ENCODE peak calls at places on chromosomes 16 and 17, in six cellular contexts. Q is GM12878, K is IMR-90, T is K562, A is A549, W is HepG2. J is an unnamed sample.

GRCh38 chr16:87926246-87927194 is 9.8 kb downstream of the CA5A start:
- DNase-seq in Q (no peak), K (no peak), T (no peak), A (no peak), W (no peak), J (no peak)

GRCh38 chr17:56653877-56654276 is 60.4 kb downstream of the NOG start:
- DNase-seq in Q (peak; percentile 26), K (peak; percentile 52), T (peak; percentile 16), A (peak; percentile 72), W (peak; percentile 38), J (peak; percentile 67)

GRCh38 chr16:3496386-3496785 is 1.1 kb upstream of the C16orf90 start:
- DNase-seq in Q (no peak), K (no peak), T (no peak), A (no peak), W (no peak), J (no peak)

GRCh38 chr16:72013389-72013788 is 4.8 kb downstream of the DHODH start:
- DNase-seq in Q (no peak), K (peak; percentile 5), T (peak; percentile 38), A (no peak), W (no peak), J (no peak)

GRCh38 chr17:63831505-63831904 is 4.0 kb upstream of the FTSJ3 start:
- DNase-seq in Q (no peak), K (no peak), T (no peak), A (no peak), W (no peak), J (no peak)

GRCh38 chr17:65041518-65041917 is 15.0 kb downstream of the GNA13 start:
- DNase-seq in Q (no peak), K (no peak), T (peak; percentile 16), A (no peak), W (no peak), J (no peak)

GRCh38 chr16:55035956-55036355 is 105.3 kb downstream of the IRX5 start:
- DNase-seq in Q (no peak), K (peak; percentile 5), T (no peak), A (no peak), W (no peak), J (no peak)

GRCh38 chr17:79002796-79003593 is 6.6 kb downstream of the CANT1 start:
- DNase-seq in Q (no peak), K (no peak), T (no peak), A (no peak), W (no peak), J (no peak)

GRCh38 chr17:31511583-31511982 is 120.1 kb downstream of the RAB11FIP4 start:
- DNase-seq in Q (no peak), K (no peak), T (no peak), A (no peak), W (no peak), J (no peak)

GRCh38 chr16:78742501-78743283 is 643.2 kb downstream of the WWOX start:
- DNase-seq in Q (peak; percentile 83), K (peak; percentile 27), T (peak; percentile 55), A (no peak), W (no peak), J (peak; percentile 43)

GRCh38 chr17:6072157-6072556 is 2.0 kb downstream of the WSCD1 start:
- DNase-seq in Q (no peak), K (no peak), T (no peak), A (no peak), W (no peak), J (no peak)

GRCh38 chr16:85480727-85481101 is 132.4 kb upstream of the GSE1 start:
- DNase-seq in Q (no peak), K (no peak), T (no peak), A (no peak), W (no peak), J (peak; percentile 41)

GRCh38 chr16:88528902-88529318 is 41.3 kb upstream of the ZC3H18 start:
- DNase-seq in Q (no peak), K (no peak), T (no peak), A (no peak), W (no peak), J (no peak)

GRCh38 chr17:62887437-62887836 is 78.6 kb upstream of the TANC2 start:
- DNase-seq in Q (no peak), K (no peak), T (no peak), A (no peak), W (no peak), J (no peak)

GRCh38 chr16:53132406-53132805 is 77.6 kb downstream of the CHD9 start:
- DNase-seq in Q (no peak), K (no peak), T (no peak), A (no peak), W (no peak), J (no peak)

GRCh38 chr17:32684087-32684828 is 192.7 kb downstream of the MYO1D start:
- DNase-seq in Q (no peak), K (no peak), T (no peak), A (no peak), W (no peak), J (no peak)

GRCh38 chr17:12445331-12445730 is 220.4 kb upstream of the MYOCD start:
- DNase-seq in Q (no peak), K (peak; percentile 68), T (no peak), A (no peak), W (no peak), J (no peak)

GRCh38 chr17:8041249-8041928 is 2.5 kb downstream of the ALOX15B start:
- DNase-seq in Q (no peak), K (peak; percentile 73), T (peak; percentile 60), A (peak; percentile 81), W (peak; percentile 49), J (peak; percentile 42)

GRCh38 chr16:25108054-25108453 is 3.5 kb upstream of the LCMT1 start:
- DNase-seq in Q (no peak), K (no peak), T (peak; percentile 75), A (peak; percentile 52), W (peak; percentile 59), J (no peak)

GRCh38 chr17:65088621-65089385 is 32.3 kb upstream of the GNA13 start:
- DNase-seq in Q (no peak), K (no peak), T (no peak), A (no peak), W (no peak), J (no peak)

GRCh38 chr16:86508028-86508946 is 2.0 kb upstream of the FOXF1 start:
- DNase-seq in Q (no peak), K (no peak), T (no peak), A (peak; percentile 25), W (no peak), J (no peak)

GRCh38 chr17:55533611-55534010 is 22.4 kb upstream of the SMIM36 start:
- DNase-seq in Q (no peak), K (peak; percentile 17), T (no peak), A (no peak), W (no peak), J (no peak)

GRCh38 chr17:31869797-31870568 is 10.9 kb upstream of the COPRS start:
- DNase-seq in Q (no peak), K (no peak), T (no peak), A (no peak), W (no peak), J (no peak)

GRCh38 chr16:14399397-14400284 is 230.4 kb downstream of the PARN start:
- DNase-seq in Q (peak; percentile 60), K (peak; percentile 62), T (no peak), A (peak; percentile 92), W (peak; percentile 99), J (no peak)

GRCh38 chr17:57553525-57553924 is 191.6 kb downstream of the CCDC182 start:
- DNase-seq in Q (no peak), K (peak; percentile 80), T (peak; percentile 87), A (no peak), W (no peak), J (no peak)

GRCh38 chr17:28985950-28986713 is 19.7 kb downstream of the SEZ6 start:
- DNase-seq in Q (no peak), K (no peak), T (no peak), A (no peak), W (no peak), J (no peak)

GRCh38 chr17:28978565-28978964 is 27.2 kb upstream of the PHF12 start:
- DNase-seq in Q (no peak), K (no peak), T (no peak), A (no peak), W (no peak), J (no peak)

GRCh38 chr17:28983286-28984240 is 22.3 kb downstream of the SEZ6 start:
- DNase-seq in Q (no peak), K (peak; percentile 11), T (no peak), A (no peak), W (no peak), J (no peak)

GRCh38 chr17:28978016-28978415 is 26.7 kb upstream of the PHF12 start:
- DNase-seq in Q (no peak), K (no peak), T (no peak), A (no peak), W (no peak), J (no peak)

DNA sequence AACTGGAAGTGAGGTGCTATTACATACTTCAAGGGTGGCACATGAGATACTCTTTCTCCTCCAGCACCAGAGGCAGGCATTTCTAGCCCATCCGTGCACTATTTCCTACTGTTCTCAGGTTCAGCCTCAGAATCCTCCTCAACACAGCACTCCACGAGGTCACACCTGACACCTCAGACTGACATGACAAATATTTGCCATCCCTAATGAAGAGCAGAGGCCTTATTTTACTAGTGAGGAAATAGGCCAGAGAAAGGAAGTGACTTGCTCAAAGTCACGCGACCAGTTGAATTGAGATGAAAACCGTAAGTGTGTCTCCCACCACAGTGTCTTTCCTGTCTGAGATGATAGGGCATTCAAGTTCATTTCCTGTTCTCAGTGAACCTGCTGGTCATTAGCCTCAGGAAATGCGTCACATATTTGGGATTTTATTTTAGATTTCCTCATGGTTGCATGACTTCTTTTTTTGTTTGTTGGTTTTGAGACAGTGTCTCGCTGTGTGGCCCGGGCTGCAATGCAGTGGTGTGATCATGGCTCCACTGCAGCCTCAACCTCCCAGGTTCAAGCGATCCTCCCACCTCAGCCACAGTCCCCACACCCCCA is 23.5 kb downstream of the SEZ6 start:
- DNase-seq in Q (peak; percentile 64), K (peak; percentile 24), T (no peak), A (no peak), W (peak; percentile 18), J (no peak)
- TF ChIP-seq BHLHE40 in Q (peak; percentile 93), K (no peak), T (peak; percentile 65), A (no peak), W (peak; percentile 30), J (no peak)

GRCh38 chr16:81623365-81624102 is 155.6 kb upstream of the PLCG2 start:
- DNase-seq in Q (peak; percentile 37), K (peak; percentile 43), T (peak; percentile 81), A (peak; percentile 65), W (peak; percentile 50), J (no peak)
- TF ChIP-seq BHLHE40 in Q (no peak), K (no peak), T (peak; percentile 21), A (no peak), W (no peak), J (no peak)

GRCh38 chr17:3916013-3916696 is at the start of gene P2RX1:
- DNase-seq in Q (no peak), K (no peak), T (peak; percentile 81), A (no peak), W (no peak), J (no peak)
- TF ChIP-seq BHLHE40 in Q (no peak), K (no peak), T (no peak), A (no peak), W (no peak), J (no peak)

GRCh38 chr16:28013392-28013791 is 50.1 kb downstream of the GSG1L start:
- DNase-seq in Q (no peak), K (no peak), T (no peak), A (no peak), W (no peak), J (no peak)
- TF ChIP-seq BHLHE40 in Q (no peak), K (no peak), T (no peak), A (no peak), W (no peak), J (no peak)